ENCODE peak calls at places on chromosome 14, in four cellular contexts. M, T, S and I are unnamed samples.

GRCh38 chr14:82075566-82075965 is 541.9 kb upstream of the SEL1L start:
- DNase-seq in M (peak; percentile 73), T (peak; percentile 77), S (peak; percentile 58), I (no peak)

GRCh38 chr14:43215524-43215923 is 1291.6 kb downstream of the FSCB start:
- DNase-seq in T (no peak), S (no peak), M (no peak), I (no peak)

GRCh38 chr14:37641117-37641516 is 45.7 kb downstream of the TTC6 start:
- DNase-seq in M (no peak), T (no peak), S (no peak), I (no peak)

GRCh38 chr14:104874571-104875411 is 9.7 kb downstream of the CEP170B start:
- DNase-seq in M (no peak), T (no peak), S (no peak), I (no peak)

GRCh38 chr14:57066887-57067513 is 201.7 kb downstream of the EXOC5 start:
- DNase-seq in M (peak; percentile 57), T (peak; percentile 75), S (peak; percentile 17), I (peak; percentile 10)

GRCh38 chr14:67263499-67264149 is 22.4 kb downstream of the PALS1 start:
- DNase-seq in T (no peak), S (no peak), M (no peak), I (peak; percentile 88)

GRCh38 chr14:23694085-23694975 is 58.2 kb downstream of the DHRS2 start:
- DNase-seq in M (no peak), T (peak; percentile 40), S (no peak), I (no peak)

GRCh38 chr14:70073924-70074566 is 114.7 kb downstream of the SLC8A3 start:
- DNase-seq in S (peak; percentile 21), T (peak; percentile 83), M (peak; percentile 77), I (peak; percentile 21)

GRCh38 chr14:70995671-70996070 is 88.4 kb downstream of the PCNX1 start:
- DNase-seq in M (no peak), T (peak; percentile 65), S (no peak), I (no peak)

GRCh38 chr14:36538051-36538450 is 18.0 kb upstream of the NKX2-1 start:
- DNase-seq in S (no peak), T (no peak), M (no peak), I (no peak)

GRCh38 chr14:26775765-26776577 is 178.1 kb upstream of the NOVA1 start:
- DNase-seq in T (no peak), M (no peak), S (no peak), I (peak; percentile 67)

GRCh38 chr14:93108105-93108504 is 7.6 kb downstream of the ITPK1 start:
- DNase-seq in M (no peak), T (no peak), S (no peak), I (no peak)

GRCh38 chr14:24236689-24237462 is 4.1 kb downstream of the GMPR2 start:
- DNase-seq in T (no peak), S (no peak), M (no peak), I (no peak)

GRCh38 chr14:35366048-35366428 is 38.5 kb downstream of the NFKBIA start:
- DNase-seq in T (no peak), S (no peak), M (no peak), I (peak; percentile 68)

GRCh38 chr14:104876251-104876699 is 11.2 kb downstream of the CEP170B start:
- DNase-seq in S (peak; percentile 31), M (no peak), T (peak; percentile 83), I (peak; percentile 39)

GRCh38 chr14:22821193-22822016 is 6.2 kb upstream of the SLC7A7 start:
- DNase-seq in T (no peak), M (no peak), S (no peak), I (peak; percentile 78)

GRCh38 chr14:72686832-72687231 is 207.1 kb downstream of the DPF3 start:
- DNase-seq in T (no peak), S (no peak), M (no peak), I (no peak)

GRCh38 chr14:101122114-101122854 is 218.8 kb upstream of the RTL1 start:
- DNase-seq in T (no peak), S (no peak), M (no peak), I (no peak)

GRCh38 chr14:104550849-104551728 is 28.5 kb upstream of the C14orf180 start:
- DNase-seq in S (no peak), T (no peak), M (no peak), I (no peak)

GRCh38 chr14:101256266-101256665 is 305.0 kb upstream of the DIO3 start:
- DNase-seq in S (no peak), T (no peak), M (no peak), I (no peak)

GRCh38 chr14:50763386-50764007 is 67.5 kb downstream of the NIN start:
- DNase-seq in M (no peak), T (no peak), S (no peak), I (peak; percentile 53)

GRCh38 chr14:72439707-72440106 is 454.2 kb downstream of the DPF3 start:
- DNase-seq in M (no peak), S (no peak), T (no peak), I (no peak)

GRCh38 chr14:36068777-36069534 is 107.6 kb downstream of the PTCSC3 start:
- DNase-seq in T (no peak), S (no peak), M (no peak), I (no peak)

GRCh38 chr14:64463198-64463597 is 2.1 kb upstream of the AKAP5 start:
- DNase-seq in T (no peak), S (no peak), M (no peak), I (no peak)

GRCh38 chr14:70170976-70171375 is 17.8 kb downstream of the SLC8A3 start:
- DNase-seq in T (no peak), M (no peak), S (no peak), I (no peak)

GRCh38 chr14:54772451-54772881 is 130.2 kb downstream of the GCH1 start:
- DNase-seq in T (no peak), M (no peak), S (no peak), I (peak; percentile 71)

GRCh38 chr14:61561657-61562276 is 133.5 kb upstream of the HIF1A start:
- DNase-seq in T (peak; percentile 44), S (no peak), M (no peak), I (peak; percentile 99)

GRCh38 chr14:61561144-61561543 is 134.2 kb upstream of the HIF1A start:
- DNase-seq in M (no peak), T (no peak), S (no peak), I (peak; percentile 84)

GRCh38 chr14:61563162-61563511 is 132.2 kb upstream of the HIF1A start:
- DNase-seq in S (no peak), M (no peak), T (no peak), I (no peak)

GRCh38 chr14:61563880-61564622 is 131.3 kb upstream of the HIF1A start:
- DNase-seq in S (no peak), M (no peak), T (no peak), I (no peak)

DNA sequence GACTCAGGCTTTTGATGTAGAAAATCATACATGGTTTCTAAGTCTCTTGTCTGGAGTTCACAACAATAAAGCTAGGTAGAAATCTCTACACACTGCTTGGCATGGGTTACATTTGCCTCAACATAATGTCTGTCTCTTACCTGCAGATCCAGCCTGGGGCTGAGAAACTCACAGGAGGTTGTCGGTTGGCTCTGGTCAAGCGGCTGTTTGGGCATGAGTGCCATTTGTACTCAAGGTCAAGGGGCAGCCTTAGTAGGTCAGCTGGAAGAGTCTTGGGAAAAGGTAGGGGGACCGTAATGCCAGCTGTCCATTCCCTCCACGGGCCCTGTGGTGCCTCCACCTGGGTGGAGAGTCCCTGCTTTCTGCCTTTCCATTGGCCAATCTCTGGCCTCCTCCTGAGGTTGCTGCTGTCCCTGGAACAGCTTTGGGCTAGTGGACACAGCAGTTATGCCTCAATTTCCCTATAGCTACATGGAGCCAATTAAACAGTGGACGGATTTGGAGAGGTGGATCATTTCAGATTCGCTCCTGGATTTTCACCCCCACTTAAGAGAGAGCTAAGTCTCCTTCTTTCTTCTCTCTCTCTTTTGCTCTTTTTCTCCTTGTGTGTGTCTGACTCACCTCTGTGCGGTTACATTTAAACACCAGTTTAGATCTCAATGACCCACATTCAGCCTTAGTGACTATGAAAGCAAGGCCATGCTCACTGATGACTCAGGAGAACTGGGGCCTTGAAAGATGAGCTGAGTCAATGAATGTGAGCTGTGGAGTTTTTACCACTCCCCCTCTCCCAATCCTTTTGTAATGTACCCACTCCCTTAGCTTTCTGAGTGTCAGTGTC is 132.8 kb upstream of the HIF1A start:
- DNase-seq in T (no peak), S (no peak), M (no peak), I (peak; percentile 100)
- H2BK12ac ChIP-seq in T (no peak overlapping the region), S (peak overlapping the region; percentile 30), M (no peak overlapping the region), I (peak overlapping the region; percentile 100)

GRCh38 chr14:103332143-103332919 is 1.7 kb upstream of the EIF5 start:
- DNase-seq in T (no peak), S (no peak), M (no peak), I (no peak)

GRCh38 chr14:103334644-103335603 is 887 bp downstream of the EIF5 start:
- DNase-seq in S (no peak), T (no peak), M (peak; percentile 57), I (peak; percentile 67)

GRCh38 chr14:103330536-103330935 is 3.5 kb upstream of the EIF5 start:
- DNase-seq in S (no peak), M (no peak), T (no peak), I (no peak)

GRCh38 chr14:103336191-103336590 is 2.2 kb downstream of the EIF5 start:
- DNase-seq in M (no peak), S (no peak), T (no peak), I (no peak)

DNA sequence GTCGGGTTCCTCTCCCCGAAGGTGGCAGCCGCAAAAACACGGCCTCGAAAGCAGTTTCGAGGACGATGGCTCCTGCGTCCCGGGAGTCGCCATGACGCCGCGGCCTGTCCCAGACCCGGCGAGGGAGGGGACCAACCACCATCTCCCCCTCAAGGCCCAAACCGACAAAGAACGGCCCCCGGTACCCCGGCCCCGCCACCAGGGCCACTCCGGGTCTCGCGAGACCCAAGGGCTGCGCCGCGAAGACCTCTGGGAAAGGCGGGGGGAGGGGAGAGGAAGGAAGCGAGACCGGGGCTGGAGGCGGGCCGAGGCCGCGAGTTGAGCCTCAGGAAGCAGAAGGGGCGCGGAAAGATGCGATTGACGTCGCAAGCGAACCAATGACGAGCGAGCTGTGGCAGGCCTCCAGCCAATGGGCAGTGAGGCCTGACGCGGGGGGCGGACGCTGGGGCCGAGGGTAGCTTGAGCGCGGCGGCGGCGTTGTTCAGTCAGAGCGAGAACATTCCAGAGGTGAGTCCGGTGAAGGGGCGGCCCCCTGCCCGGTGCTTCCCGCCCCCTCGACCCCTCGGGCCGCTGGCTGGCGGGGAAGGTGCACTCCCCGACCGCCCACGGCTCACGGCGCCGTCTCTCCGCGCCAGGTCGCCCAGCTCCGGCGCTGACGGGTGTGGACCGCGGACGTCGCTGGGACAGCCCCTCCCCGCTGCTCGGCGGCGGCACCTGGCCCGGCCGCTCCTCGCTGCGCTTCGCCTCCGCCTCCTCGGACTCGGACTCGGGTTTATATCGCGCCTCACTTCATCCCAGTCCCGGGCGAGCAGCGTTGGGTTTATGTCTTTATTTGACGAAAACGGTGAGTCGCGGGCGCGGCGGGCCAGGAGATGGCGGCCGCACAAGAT is at the start of gene EIF5:
- DNase-seq in M (peak; percentile 98), S (peak; percentile 95), T (peak; percentile 98), I (peak; percentile 98)
- H4K91ac ChIP-seq in M (peak within 1 kb of the TSS; percentile 100), S (peak within 1 kb of the TSS; percentile 98), T (peak within 1 kb of the TSS; percentile 45), I (peak within 1 kb of the TSS; percentile 100)

GRCh38 chr14:32476532-32476931 is 147.4 kb downstream of the AKAP6 start:
- DNase-seq in M (no peak), S (no peak), T (no peak), I (no peak)
- H2BK15ac ChIP-seq in M (no peak overlapping the region), S (no peak overlapping the region), T (no peak overlapping the region), I (no peak overlapping the region)

DNA sequence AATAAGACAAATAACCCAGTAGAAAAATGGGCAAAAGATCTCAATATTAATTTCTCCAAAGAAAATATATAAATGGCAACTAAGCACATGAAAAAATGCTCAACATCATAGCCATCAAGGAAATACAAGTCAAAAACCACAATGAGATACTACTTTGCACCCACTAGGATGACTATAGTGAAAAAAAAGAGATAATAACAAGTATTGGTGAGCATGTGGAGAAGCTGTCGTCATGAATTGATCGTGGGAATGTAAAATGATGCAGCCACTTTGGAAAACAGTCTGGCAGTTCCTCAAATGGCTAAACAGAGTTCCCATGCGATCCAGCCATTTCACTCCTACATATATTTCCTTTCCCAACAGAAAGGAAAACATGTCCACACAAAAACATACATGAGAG is 18.1 kb downstream of the JDP2 start:
- DNase-seq in T (no peak), M (no peak), S (no peak), I (no peak)
- H2BK12ac ChIP-seq in T (no peak overlapping the region), M (no peak overlapping the region), S (no peak overlapping the region), I (no peak overlapping the region)